ENCODE peak calls at places on chromosomes 1 and 21, in eight cellular contexts. One of them, this sample, is unnamed.

GRCh38 chr1:211145944-211146343 is 12.0 kb upstream of the KCNH1 start:
- DNase-seq in GM20000: no peak
- DNase-seq in hippocampal formation: no peak
- DNase-seq in activated naive CD8-positive, alpha-beta T cell treated with anti-CD3 and anti-CD28 coated beads for 36 hours: no peak
- DNase-seq in D341Med: no peak
- DNase-seq in NCI-H774: no peak
- DNase-seq in activated CD4-positive, alpha-beta T cell treated with anti-CD3 and anti-CD28 coated beads, Interleukin-2, amount 50 U/mL, for 1 hour: no peak
- DNase-seq in AML-193: no peak
- DNase-seq in this sample: no peak

GRCh38 chr1:68293609-68294353 is 61.5 kb upstream of the WLS start:
- DNase-seq in D341Med: no peak
- DNase-seq in activated naive CD8-positive, alpha-beta T cell treated with anti-CD3 and anti-CD28 coated beads for 36 hours: no peak
- DNase-seq in AML-193: no peak
- DNase-seq in GM20000: no peak
- DNase-seq in activated CD4-positive, alpha-beta T cell treated with anti-CD3 and anti-CD28 coated beads, Interleukin-2, amount 50 U/mL, for 1 hour: no peak
- DNase-seq in hippocampal formation: no peak
- DNase-seq in NCI-H774: no peak
- DNase-seq in this sample: no peak

GRCh38 chr1:37135032-37135431 is 100.7 kb upstream of the GRIK3 start:
- DNase-seq in hippocampal formation: no peak
- DNase-seq in AML-193: no peak
- DNase-seq in NCI-H774: no peak
- DNase-seq in D341Med: no peak
- DNase-seq in activated CD4-positive, alpha-beta T cell treated with anti-CD3 and anti-CD28 coated beads, Interleukin-2, amount 50 U/mL, for 1 hour: no peak
- DNase-seq in activated naive CD8-positive, alpha-beta T cell treated with anti-CD3 and anti-CD28 coated beads for 36 hours: no peak
- DNase-seq in GM20000: no peak
- DNase-seq in this sample: no peak

GRCh38 chr1:236540813-236541465 is 17.2 kb downstream of the LGALS8 start:
- DNase-seq in hippocampal formation: no peak
- DNase-seq in activated CD4-positive, alpha-beta T cell treated with anti-CD3 and anti-CD28 coated beads, Interleukin-2, amount 50 U/mL, for 1 hour: no peak
- DNase-seq in AML-193: no peak
- DNase-seq in activated naive CD8-positive, alpha-beta T cell treated with anti-CD3 and anti-CD28 coated beads for 36 hours: no peak
- DNase-seq in GM20000: no peak
- DNase-seq in NCI-H774: no peak
- DNase-seq in D341Med: no peak
- DNase-seq in this sample: no peak

GRCh38 chr1:63691672-63692425 is 82.0 kb upstream of the ROR1 start:
- DNase-seq in GM20000: peak
- DNase-seq in activated naive CD8-positive, alpha-beta T cell treated with anti-CD3 and anti-CD28 coated beads for 36 hours: peak
- DNase-seq in NCI-H774: peak
- DNase-seq in D341Med: peak
- DNase-seq in activated CD4-positive, alpha-beta T cell treated with anti-CD3 and anti-CD28 coated beads, Interleukin-2, amount 50 U/mL, for 1 hour: no peak
- DNase-seq in hippocampal formation: peak
- DNase-seq in AML-193: peak
- DNase-seq in this sample: peak

GRCh38 chr21:36723371-36723881 is 24.5 kb downstream of the SIM2 start:
- DNase-seq in hippocampal formation: no peak
- DNase-seq in D341Med: no peak
- DNase-seq in activated CD4-positive, alpha-beta T cell treated with anti-CD3 and anti-CD28 coated beads, Interleukin-2, amount 50 U/mL, for 1 hour: no peak
- DNase-seq in GM20000: no peak
- DNase-seq in NCI-H774: no peak
- DNase-seq in activated naive CD8-positive, alpha-beta T cell treated with anti-CD3 and anti-CD28 coated beads for 36 hours: no peak
- DNase-seq in AML-193: no peak
- DNase-seq in this sample: no peak

GRCh38 chr1:3190256-3191041 is 121.4 kb downstream of the PRDM16 start:
- DNase-seq in GM20000: no peak
- DNase-seq in activated naive CD8-positive, alpha-beta T cell treated with anti-CD3 and anti-CD28 coated beads for 36 hours: no peak
- DNase-seq in NCI-H774: peak
- DNase-seq in activated CD4-positive, alpha-beta T cell treated with anti-CD3 and anti-CD28 coated beads, Interleukin-2, amount 50 U/mL, for 1 hour: no peak
- DNase-seq in AML-193: no peak
- DNase-seq in hippocampal formation: no peak
- DNase-seq in D341Med: no peak
- DNase-seq in this sample: no peak

GRCh38 chr1:225471453-225472301 is 43.8 kb upstream of the LBR start:
- DNase-seq in activated CD4-positive, alpha-beta T cell treated with anti-CD3 and anti-CD28 coated beads, Interleukin-2, amount 50 U/mL, for 1 hour: no peak
- DNase-seq in D341Med: no peak
- DNase-seq in NCI-H774: no peak
- DNase-seq in hippocampal formation: no peak
- DNase-seq in AML-193: no peak
- DNase-seq in GM20000: no peak
- DNase-seq in activated naive CD8-positive, alpha-beta T cell treated with anti-CD3 and anti-CD28 coated beads for 36 hours: no peak
- DNase-seq in this sample: no peak

GRCh38 chr21:37484535-37485474 is 118.2 kb downstream of the DYRK1A start:
- DNase-seq in hippocampal formation: no peak
- DNase-seq in GM20000: no peak
- DNase-seq in NCI-H774: no peak
- DNase-seq in D341Med: no peak
- DNase-seq in activated naive CD8-positive, alpha-beta T cell treated with anti-CD3 and anti-CD28 coated beads for 36 hours: no peak
- DNase-seq in AML-193: no peak
- DNase-seq in activated CD4-positive, alpha-beta T cell treated with anti-CD3 and anti-CD28 coated beads, Interleukin-2, amount 50 U/mL, for 1 hour: no peak
- DNase-seq in this sample: no peak

GRCh38 chr1:213934642-213935041 is 53.1 kb upstream of the PROX1 start:
- DNase-seq in AML-193: no peak
- DNase-seq in activated naive CD8-positive, alpha-beta T cell treated with anti-CD3 and anti-CD28 coated beads for 36 hours: no peak
- DNase-seq in NCI-H774: no peak
- DNase-seq in D341Med: no peak
- DNase-seq in GM20000: no peak
- DNase-seq in activated CD4-positive, alpha-beta T cell treated with anti-CD3 and anti-CD28 coated beads, Interleukin-2, amount 50 U/mL, for 1 hour: no peak
- DNase-seq in hippocampal formation: no peak
- DNase-seq in this sample: no peak

GRCh38 chr1:25031966-25032667 is 102.0 kb upstream of the RUNX3 start:
- DNase-seq in NCI-H774: peak
- DNase-seq in activated CD4-positive, alpha-beta T cell treated with anti-CD3 and anti-CD28 coated beads, Interleukin-2, amount 50 U/mL, for 1 hour: peak
- DNase-seq in AML-193: no peak
- DNase-seq in hippocampal formation: no peak
- DNase-seq in GM20000: peak
- DNase-seq in activated naive CD8-positive, alpha-beta T cell treated with anti-CD3 and anti-CD28 coated beads for 36 hours: peak
- DNase-seq in D341Med: no peak
- DNase-seq in this sample: no peak

GRCh38 chr1:42658880-42659337 is 686 bp downstream of the PPIH start:
- DNase-seq in activated naive CD8-positive, alpha-beta T cell treated with anti-CD3 and anti-CD28 coated beads for 36 hours: no peak
- DNase-seq in hippocampal formation: no peak
- DNase-seq in GM20000: no peak
- DNase-seq in activated CD4-positive, alpha-beta T cell treated with anti-CD3 and anti-CD28 coated beads, Interleukin-2, amount 50 U/mL, for 1 hour: no peak
- DNase-seq in NCI-H774: no peak
- DNase-seq in AML-193: no peak
- DNase-seq in D341Med: no peak
- DNase-seq in this sample: no peak

GRCh38 chr1:36352910-36353878 is 29.7 kb upstream of the EVA1B start:
- DNase-seq in NCI-H774: no peak
- DNase-seq in D341Med: no peak
- DNase-seq in GM20000: no peak
- DNase-seq in AML-193: no peak
- DNase-seq in activated naive CD8-positive, alpha-beta T cell treated with anti-CD3 and anti-CD28 coated beads for 36 hours: no peak
- DNase-seq in hippocampal formation: no peak
- DNase-seq in activated CD4-positive, alpha-beta T cell treated with anti-CD3 and anti-CD28 coated beads, Interleukin-2, amount 50 U/mL, for 1 hour: no peak
- DNase-seq in this sample: no peak

GRCh38 chr1:64539808-64540207 is 69.9 kb downstream of the CACHD1 start:
- DNase-seq in D341Med: no peak
- DNase-seq in activated naive CD8-positive, alpha-beta T cell treated with anti-CD3 and anti-CD28 coated beads for 36 hours: no peak
- DNase-seq in activated CD4-positive, alpha-beta T cell treated with anti-CD3 and anti-CD28 coated beads, Interleukin-2, amount 50 U/mL, for 1 hour: no peak
- DNase-seq in GM20000: no peak
- DNase-seq in NCI-H774: no peak
- DNase-seq in hippocampal formation: no peak
- DNase-seq in AML-193: no peak
- DNase-seq in this sample: no peak

GRCh38 chr1:233540788-233541187 is 73.1 kb upstream of the KCNK1 start:
- DNase-seq in activated CD4-positive, alpha-beta T cell treated with anti-CD3 and anti-CD28 coated beads, Interleukin-2, amount 50 U/mL, for 1 hour: no peak
- DNase-seq in AML-193: no peak
- DNase-seq in activated naive CD8-positive, alpha-beta T cell treated with anti-CD3 and anti-CD28 coated beads for 36 hours: no peak
- DNase-seq in NCI-H774: no peak
- DNase-seq in D341Med: no peak
- DNase-seq in GM20000: no peak
- DNase-seq in hippocampal formation: no peak
- DNase-seq in this sample: no peak

GRCh38 chr1:39160703-39161102 is 43.8 kb upstream of the MACF1 start:
- DNase-seq in AML-193: no peak
- DNase-seq in NCI-H774: no peak
- DNase-seq in GM20000: no peak
- DNase-seq in hippocampal formation: no peak
- DNase-seq in activated naive CD8-positive, alpha-beta T cell treated with anti-CD3 and anti-CD28 coated beads for 36 hours: no peak
- DNase-seq in activated CD4-positive, alpha-beta T cell treated with anti-CD3 and anti-CD28 coated beads, Interleukin-2, amount 50 U/mL, for 1 hour: no peak
- DNase-seq in D341Med: no peak
- DNase-seq in this sample: no peak

GRCh38 chr1:167752219-167752985 is 30.6 kb downstream of the MPZL1 start:
- DNase-seq in activated naive CD8-positive, alpha-beta T cell treated with anti-CD3 and anti-CD28 coated beads for 36 hours: no peak
- DNase-seq in D341Med: no peak
- DNase-seq in NCI-H774: no peak
- DNase-seq in activated CD4-positive, alpha-beta T cell treated with anti-CD3 and anti-CD28 coated beads, Interleukin-2, amount 50 U/mL, for 1 hour: no peak
- DNase-seq in AML-193: no peak
- DNase-seq in GM20000: no peak
- DNase-seq in hippocampal formation: no peak
- DNase-seq in this sample: no peak

GRCh38 chr1:59730759-59731478 is 83.8 kb upstream of the HOOK1 start:
- DNase-seq in NCI-H774: no peak
- DNase-seq in hippocampal formation: no peak
- DNase-seq in activated naive CD8-positive, alpha-beta T cell treated with anti-CD3 and anti-CD28 coated beads for 36 hours: no peak
- DNase-seq in AML-193: peak
- DNase-seq in D341Med: no peak
- DNase-seq in GM20000: no peak
- DNase-seq in activated CD4-positive, alpha-beta T cell treated with anti-CD3 and anti-CD28 coated beads, Interleukin-2, amount 50 U/mL, for 1 hour: no peak
- DNase-seq in this sample: peak

GRCh38 chr1:17732475-17732874 is 22.7 kb upstream of the ACTL8 start:
- DNase-seq in activated CD4-positive, alpha-beta T cell treated with anti-CD3 and anti-CD28 coated beads, Interleukin-2, amount 50 U/mL, for 1 hour: no peak
- DNase-seq in activated naive CD8-positive, alpha-beta T cell treated with anti-CD3 and anti-CD28 coated beads for 36 hours: no peak
- DNase-seq in NCI-H774: no peak
- DNase-seq in D341Med: no peak
- DNase-seq in GM20000: no peak
- DNase-seq in AML-193: no peak
- DNase-seq in hippocampal formation: no peak
- DNase-seq in this sample: no peak